ENCODE peak calls at places on chromosomes 7 and 10, in nine cellular contexts. F is fibroblast of lung, W is epithelial cell of esophagus, N is H9, P is WERI-Rb-1, E is lower lobe of right lung, H is psoas muscle, L is heart right ventricle, Z is transverse colon. C is an unnamed sample.

GRCh38 chr7:20199015-20199737 is 18.0 kb downstream of the MACC1 start:
- DNase-seq in P (no peak), Z (peak; percentile 85), H (peak; percentile 46), N (no peak), E (peak; percentile 77), W (peak; percentile 97), F (peak; percentile 79), L (no peak), C (no peak)

GRCh38 chr7:22060197-22060596 is 114.5 kb upstream of the CDCA7L start:
- DNase-seq in E (no peak), H (no peak), L (no peak), P (no peak), F (no peak), W (no peak), Z (no peak), N (no peak), C (no peak)

GRCh38 chr7:11831383-11831726 is 643 bp downstream of the THSD7A start:
- DNase-seq in E (no peak), L (no peak), Z (no peak), H (no peak), P (no peak), F (no peak), W (no peak), N (no peak), C (no peak)

GRCh38 chr10:62183857-62184805 is 84.5 kb downstream of the RTKN2 start:
- DNase-seq in Z (no peak), E (no peak), H (no peak), P (no peak), L (no peak), F (no peak), N (no peak), W (no peak), C (no peak)

GRCh38 chr10:62284221-62284620 is 15.6 kb upstream of the RTKN2 start:
- DNase-seq in N (no peak), W (no peak), E (no peak), P (no peak), F (no peak), Z (no peak), H (no peak), L (no peak), C (no peak)

GRCh38 chr7:54546081-54546985 is 4.2 kb downstream of the VSTM2A start:
- DNase-seq in F (no peak), P (peak; percentile 93), H (no peak), Z (peak; percentile 28), N (peak; percentile 85), E (no peak), W (peak; percentile 28), L (no peak), C (peak; percentile 82)

GRCh38 chr10:59536576-59537014 is 173.1 kb downstream of the SLC16A9 start:
- DNase-seq in N (no peak), H (peak; percentile 38), F (peak; percentile 83), P (no peak), L (peak; percentile 30), W (no peak), Z (no peak), E (peak; percentile 47), C (peak; percentile 19)

GRCh38 chr7:36967387-36967786 is 243.1 kb upstream of the AOAH start:
- DNase-seq in L (peak; percentile 74), F (peak; percentile 76), N (peak; percentile 81), P (peak; percentile 65), Z (peak; percentile 24), W (peak; percentile 58), H (no peak), E (no peak), C (peak; percentile 54)

GRCh38 chr10:21524526-21525366 is 736 bp downstream of the SKIDA1 start:
- DNase-seq in H (no peak), P (no peak), N (no peak), E (peak; percentile 46), Z (no peak), L (no peak), F (peak; percentile 85), W (peak; percentile 52), C (no peak)

GRCh38 chr10:114208351-114208750 is 29.2 kb downstream of the TDRD1 start:
- DNase-seq in H (no peak), N (peak; percentile 34), F (no peak), Z (no peak), E (no peak), L (no peak), W (no peak), P (no peak), C (no peak)

GRCh38 chr10:18793951-18794350 is 134.7 kb downstream of the ARL5B start:
- DNase-seq in N (no peak), F (peak; percentile 72), P (no peak), Z (no peak), W (peak; percentile 15), E (no peak), L (no peak), H (no peak), C (no peak)
- TF ChIP-seq CTCF in N (peak; percentile 67), F (peak; percentile 68), P (no peak), Z (no peak), W (peak; percentile 38), E (peak; percentile 37), L (peak; percentile 27), H (peak; percentile 22), C (peak; percentile 35)

DNA sequence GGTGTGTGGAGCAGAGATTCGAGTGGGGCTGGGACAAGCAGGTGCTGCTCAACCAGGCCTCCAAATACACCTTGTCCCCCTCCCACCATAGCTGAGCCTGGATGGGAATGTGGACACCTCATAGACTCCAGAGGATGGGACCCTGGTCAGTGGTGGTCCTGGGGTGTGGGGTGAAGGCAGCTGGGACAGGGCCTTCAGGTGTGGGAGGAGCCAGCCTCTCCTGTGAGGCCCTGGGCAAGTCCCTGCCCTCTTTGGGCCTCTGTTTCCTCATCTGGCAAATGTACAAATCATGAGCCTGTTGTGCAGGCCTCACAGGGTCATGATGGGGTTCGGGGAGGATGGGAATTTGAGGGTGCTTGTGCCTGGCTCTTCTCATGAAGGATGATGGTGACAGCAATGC is 362.9 kb upstream of the NUPR2 start:
- DNase-seq in F (no peak), P (no peak), N (no peak), Z (no peak), L (no peak), E (no peak), H (no peak), W (no peak), C (no peak)
- TF ChIP-seq CTCF in F (no peak), P (no peak), N (no peak), Z (no peak), L (no peak), E (no peak), H (no peak), W (no peak), C (no peak)

GRCh38 chr10:100562806-100563293 is 27.1 kb downstream of the HIF1AN start:
- DNase-seq in E (no peak), L (no peak), P (peak; percentile 80), Z (no peak), F (peak; percentile 38), W (peak; percentile 36), N (peak; percentile 80), H (no peak), C (peak; percentile 57)
- TF ChIP-seq CTCF in E (no peak), L (no peak), P (peak; percentile 89), Z (no peak), F (peak; percentile 42), W (peak; percentile 31), N (peak; percentile 66), H (no peak), C (no peak)

DNA sequence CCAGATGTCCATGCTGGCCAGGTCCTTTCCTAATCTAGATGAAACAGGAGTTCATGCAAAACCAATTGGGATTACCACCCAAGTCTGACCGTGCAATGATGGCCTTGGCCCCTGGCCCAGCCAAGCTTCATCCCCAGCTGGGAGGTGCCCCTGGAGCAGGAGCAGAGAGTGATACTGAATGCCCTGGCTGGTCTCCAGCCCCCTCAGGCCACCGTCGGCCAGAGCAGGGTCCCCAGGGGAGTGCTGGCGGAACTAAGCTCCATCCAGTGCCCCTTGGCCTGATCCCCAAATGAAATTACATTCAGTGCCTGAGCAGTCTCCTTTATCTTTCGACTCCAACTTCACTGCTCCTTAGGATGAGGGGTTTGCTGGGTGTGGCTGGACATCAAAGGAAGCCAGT is 275.7 kb downstream of the PLXNA4 start:
- DNase-seq in P (no peak), Z (no peak), L (no peak), N (no peak), F (no peak), E (no peak), W (no peak), H (no peak), C (no peak)
- TF ChIP-seq CTCF in P (no peak), Z (no peak), L (no peak), N (no peak), F (no peak), E (no peak), W (no peak), H (no peak), C (no peak)

GRCh38 chr10:101468159-101468558 is 114.2 kb downstream of the BTRC start:
- DNase-seq in L (no peak), Z (peak; percentile 9), E (no peak), W (no peak), H (no peak), P (no peak), N (no peak), F (no peak), C (no peak)

GRCh38 chr10:101466016-101466912 is 112.3 kb downstream of the BTRC start:
- DNase-seq in N (no peak), W (no peak), H (no peak), F (no peak), E (no peak), Z (no peak), P (peak; percentile 68), L (no peak), C (no peak)

GRCh38 chr10:101467286-101467770 is 113.4 kb downstream of the BTRC start:
- DNase-seq in H (no peak), E (no peak), F (peak; percentile 83), W (peak; percentile 92), L (peak; percentile 46), N (peak; percentile 42), P (peak; percentile 56), Z (no peak), C (no peak)

GRCh38 chr10:101464518-101465085 is 110.6 kb downstream of the BTRC start:
- DNase-seq in F (no peak), E (no peak), W (no peak), N (no peak), L (no peak), H (no peak), Z (no peak), P (no peak), C (no peak)

DNA sequence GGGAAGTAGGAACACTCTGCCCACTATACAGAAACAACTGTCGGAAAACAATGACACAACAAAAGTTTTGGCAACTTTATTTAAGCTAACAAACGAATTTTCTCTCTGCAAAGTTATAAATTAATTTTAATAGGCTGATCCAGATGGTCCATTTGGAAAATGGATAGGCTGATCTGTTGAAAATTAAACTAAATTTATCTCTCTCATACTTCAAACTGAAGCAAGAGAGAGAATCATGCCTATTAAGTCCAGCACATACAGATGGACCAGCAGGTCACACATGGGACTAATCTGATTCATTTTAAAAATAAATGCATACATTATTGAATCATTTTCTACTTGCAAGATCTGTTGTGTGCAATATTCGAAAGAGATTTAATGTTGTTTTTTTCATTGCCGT is 110.1 kb downstream of the BTRC start:
- DNase-seq in W (no peak), N (no peak), Z (no peak), E (no peak), F (no peak), L (no peak), P (no peak), H (no peak), C (no peak)
- TF ChIP-seq CTCF in W (no peak), N (no peak), Z (no peak), E (no peak), F (no peak), L (no peak), P (no peak), H (no peak), C (no peak)